ENCODE peak calls at places on chromosome X, in six cellular contexts. One of them, this sample, is unnamed.

GRCh38 chrX:66728818-66729271 is 90.0 kb upstream of the EDA2R start:
- DNase-seq in fibroblast of lung: peak; percentile 44
- DNase-seq in neural progenitor cell: peak; percentile 75
- DNase-seq in PC-3: peak; percentile 39
- DNase-seq in keratinocyte: no peak
- DNase-seq in hepatocyte: peak; percentile 72
- DNase-seq in this sample: peak; percentile 56

GRCh38 chrX:67587946-67588624 is 44.3 kb downstream of the AR start:
- DNase-seq in PC-3: no peak
- DNase-seq in keratinocyte: no peak
- DNase-seq in hepatocyte: no peak
- DNase-seq in neural progenitor cell: no peak
- DNase-seq in fibroblast of lung: peak; percentile 42
- DNase-seq in this sample: peak; percentile 43

GRCh38 chrX:41522681-41523080 is 75.5 kb downstream of the NYX start:
- DNase-seq in fibroblast of lung: no peak
- DNase-seq in hepatocyte: no peak
- DNase-seq in keratinocyte: no peak
- DNase-seq in PC-3: no peak
- DNase-seq in neural progenitor cell: no peak
- DNase-seq in this sample: no peak

GRCh38 chrX:50920132-50920531 is 9.6 kb downstream of the BMP15 start:
- DNase-seq in hepatocyte: peak; percentile 8
- DNase-seq in PC-3: peak; percentile 51
- DNase-seq in keratinocyte: no peak
- DNase-seq in neural progenitor cell: peak; percentile 22
- DNase-seq in fibroblast of lung: peak; percentile 6
- DNase-seq in this sample: no peak

GRCh38 chrX:15971696-15972095 is 117.1 kb upstream of the AP1S2 start:
- DNase-seq in keratinocyte: no peak
- DNase-seq in hepatocyte: no peak
- DNase-seq in neural progenitor cell: no peak
- DNase-seq in fibroblast of lung: no peak
- DNase-seq in PC-3: peak; percentile 6
- DNase-seq in this sample: no peak

GRCh38 chrX:108795240-108795639 is 58.9 kb upstream of the IRS4 start:
- DNase-seq in PC-3: no peak
- DNase-seq in keratinocyte: no peak
- DNase-seq in hepatocyte: no peak
- DNase-seq in neural progenitor cell: no peak
- DNase-seq in fibroblast of lung: no peak
- DNase-seq in this sample: no peak

GRCh38 chrX:22800806-22801205 is 199.0 kb upstream of the DDX53 start:
- DNase-seq in fibroblast of lung: peak; percentile 12
- DNase-seq in PC-3: peak; percentile 9
- DNase-seq in keratinocyte: no peak
- DNase-seq in hepatocyte: no peak
- DNase-seq in neural progenitor cell: no peak
- DNase-seq in this sample: no peak

GRCh38 chrX:53305996-53306937 is 24.9 kb upstream of the IQSEC2 start:
- DNase-seq in hepatocyte: no peak
- DNase-seq in keratinocyte: no peak
- DNase-seq in PC-3: no peak
- DNase-seq in fibroblast of lung: no peak
- DNase-seq in neural progenitor cell: no peak
- DNase-seq in this sample: no peak

GRCh38 chrX:154727418-154728323 is 23.2 kb downstream of the GAB3 start:
- DNase-seq in PC-3: peak; percentile 39
- DNase-seq in fibroblast of lung: peak; percentile 77
- DNase-seq in neural progenitor cell: no peak
- DNase-seq in keratinocyte: no peak
- DNase-seq in hepatocyte: no peak
- DNase-seq in this sample: no peak

GRCh38 chrX:95629737-95630136 is 1054.9 kb upstream of the DIAPH2 start:
- DNase-seq in keratinocyte: no peak
- DNase-seq in fibroblast of lung: no peak
- DNase-seq in neural progenitor cell: peak; percentile 3
- DNase-seq in PC-3: no peak
- DNase-seq in hepatocyte: no peak
- DNase-seq in this sample: no peak

GRCh38 chrX:141341341-141341740 is 99.0 kb upstream of the SPANXC start:
- DNase-seq in neural progenitor cell: no peak
- DNase-seq in fibroblast of lung: peak; percentile 88
- DNase-seq in PC-3: peak; percentile 87
- DNase-seq in keratinocyte: no peak
- DNase-seq in hepatocyte: no peak
- DNase-seq in this sample: peak; percentile 54

GRCh38 chrX:148316446-148316845 is 184.0 kb upstream of the AFF2 start:
- DNase-seq in fibroblast of lung: no peak
- DNase-seq in PC-3: no peak
- DNase-seq in keratinocyte: no peak
- DNase-seq in hepatocyte: no peak
- DNase-seq in neural progenitor cell: no peak
- DNase-seq in this sample: no peak

GRCh38 chrX:30495468-30495867 is 82.1 kb downstream of the TASL start:
- DNase-seq in hepatocyte: no peak
- DNase-seq in PC-3: no peak
- DNase-seq in fibroblast of lung: no peak
- DNase-seq in neural progenitor cell: no peak
- DNase-seq in keratinocyte: no peak
- DNase-seq in this sample: no peak

GRCh38 chrX:103157511-103158316 is 57.2 kb upstream of the BEX4 start:
- DNase-seq in keratinocyte: no peak
- DNase-seq in fibroblast of lung: peak; percentile 33
- DNase-seq in PC-3: peak; percentile 78
- DNase-seq in hepatocyte: peak; percentile 32
- DNase-seq in neural progenitor cell: peak; percentile 24
- DNase-seq in this sample: no peak

GRCh38 chrX:42531431-42531830 is 246.5 kb downstream of the PPP1R2C start:
- DNase-seq in hepatocyte: peak; percentile 36
- DNase-seq in fibroblast of lung: no peak
- DNase-seq in neural progenitor cell: no peak
- DNase-seq in PC-3: no peak
- DNase-seq in keratinocyte: no peak
- DNase-seq in this sample: no peak

GRCh38 chrX:42533761-42534160 is 244.2 kb downstream of the PPP1R2C start:
- DNase-seq in hepatocyte: no peak
- DNase-seq in PC-3: no peak
- DNase-seq in neural progenitor cell: no peak
- DNase-seq in keratinocyte: no peak
- DNase-seq in fibroblast of lung: no peak
- DNase-seq in this sample: no peak

GRCh38 chrX:42524374-42524773 is 253.6 kb downstream of the PPP1R2C start:
- DNase-seq in fibroblast of lung: peak; percentile 85
- DNase-seq in keratinocyte: peak; percentile 17
- DNase-seq in hepatocyte: no peak
- DNase-seq in neural progenitor cell: no peak
- DNase-seq in PC-3: no peak
- DNase-seq in this sample: no peak

GRCh38 chrX:42535233-42535632 is 242.7 kb downstream of the PPP1R2C start:
- DNase-seq in hepatocyte: no peak
- DNase-seq in keratinocyte: no peak
- DNase-seq in neural progenitor cell: no peak
- DNase-seq in PC-3: no peak
- DNase-seq in fibroblast of lung: no peak
- DNase-seq in this sample: no peak

GRCh38 chrX:42530027-42530426 is 247.9 kb downstream of the PPP1R2C start:
- DNase-seq in PC-3: peak; percentile 25
- DNase-seq in fibroblast of lung: peak; percentile 89
- DNase-seq in hepatocyte: peak; percentile 38
- DNase-seq in neural progenitor cell: no peak
- DNase-seq in keratinocyte: peak; percentile 38
- DNase-seq in this sample: no peak
- TF ChIP-seq CTCF in PC-3: peak; percentile 18
- TF ChIP-seq CTCF in fibroblast of lung: no peak
- TF ChIP-seq CTCF in hepatocyte: peak; percentile 37
- TF ChIP-seq CTCF in neural progenitor cell: peak; percentile 22
- TF ChIP-seq CTCF in keratinocyte: no peak
- TF ChIP-seq CTCF in this sample: peak; percentile 25

DNA sequence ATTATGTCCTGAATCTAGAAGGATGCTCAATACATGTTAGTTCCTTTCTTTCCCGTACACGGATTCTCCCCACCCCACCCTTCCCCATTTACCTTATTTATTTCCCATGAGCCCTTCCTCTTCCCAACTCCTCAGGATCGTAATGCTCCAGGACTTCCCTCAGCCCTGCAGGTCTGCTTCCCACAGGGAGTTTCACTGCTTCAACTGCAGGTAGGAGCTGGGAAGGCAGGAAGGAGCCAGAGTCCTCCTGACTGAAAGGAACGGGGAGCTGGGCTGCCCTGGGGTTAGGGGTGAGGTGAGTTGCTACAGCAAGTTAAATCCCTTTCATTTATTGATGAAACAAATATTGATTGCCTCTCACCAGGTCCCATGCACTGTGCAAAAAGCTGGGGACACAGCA is 33.2 kb downstream of the SAT1 start:
- DNase-seq in keratinocyte: no peak
- DNase-seq in PC-3: no peak
- DNase-seq in fibroblast of lung: no peak
- DNase-seq in neural progenitor cell: no peak
- DNase-seq in hepatocyte: no peak
- DNase-seq in this sample: no peak
- H2AFZ ChIP-seq in keratinocyte: no peak overlapping the region
- H2AFZ ChIP-seq in PC-3: no peak overlapping the region
- H2AFZ ChIP-seq in fibroblast of lung: no peak overlapping the region
- H2AFZ ChIP-seq in neural progenitor cell: no peak overlapping the region
- H2AFZ ChIP-seq in hepatocyte: no peak overlapping the region
- H2AFZ ChIP-seq in this sample: no peak overlapping the region

GRCh38 chrX:9396930-9397329 is 67.9 kb upstream of the TBL1X start:
- DNase-seq in fibroblast of lung: peak; percentile 71
- DNase-seq in neural progenitor cell: no peak
- DNase-seq in keratinocyte: no peak
- DNase-seq in PC-3: peak; percentile 28
- DNase-seq in hepatocyte: peak; percentile 36
- DNase-seq in this sample: no peak
- H3K9me3 ChIP-seq in fibroblast of lung: no peaks in the 10 kb centered on the region
- H3K9me3 ChIP-seq in neural progenitor cell: no peaks in the 10 kb centered on the region
- H3K9me3 ChIP-seq in keratinocyte: no peaks in the 10 kb centered on the region
- H3K9me3 ChIP-seq in PC-3: no peaks in the 10 kb centered on the region
- H3K9me3 ChIP-seq in hepatocyte: no peaks in the 10 kb centered on the region
- H3K9me3 ChIP-seq in this sample: no peaks in the 10 kb centered on the region

GRCh38 chrX:17520206-17520605 is 145.2 kb downstream of the NHS start:
- DNase-seq in neural progenitor cell: no peak
- DNase-seq in hepatocyte: no peak
- DNase-seq in keratinocyte: no peak
- DNase-seq in fibroblast of lung: peak; percentile 20
- DNase-seq in PC-3: no peak
- DNase-seq in this sample: no peak
- TF ChIP-seq CTCF in neural progenitor cell: no peak
- TF ChIP-seq CTCF in hepatocyte: no peak
- TF ChIP-seq CTCF in keratinocyte: no peak
- TF ChIP-seq CTCF in fibroblast of lung: no peak
- TF ChIP-seq CTCF in PC-3: no peak
- TF ChIP-seq CTCF in this sample: no peak

GRCh38 chrX:40205471-40205870 is 107.7 kb upstream of the BCOR start:
- DNase-seq in neural progenitor cell: peak; percentile 8
- DNase-seq in keratinocyte: no peak
- DNase-seq in PC-3: no peak
- DNase-seq in hepatocyte: no peak
- DNase-seq in fibroblast of lung: no peak
- DNase-seq in this sample: no peak
- H2AFZ ChIP-seq in neural progenitor cell: no peak overlapping the region
- H2AFZ ChIP-seq in keratinocyte: peak overlapping the region; percentile 57
- H2AFZ ChIP-seq in PC-3: no peak overlapping the region
- H2AFZ ChIP-seq in hepatocyte: no peak overlapping the region
- H2AFZ ChIP-seq in fibroblast of lung: no peak overlapping the region
- H2AFZ ChIP-seq in this sample: no peak overlapping the region

GRCh38 chrX:93177930-93178329 is 495.4 kb downstream of the NAP1L3 start:
- DNase-seq in fibroblast of lung: no peak
- DNase-seq in hepatocyte: no peak
- DNase-seq in keratinocyte: no peak
- DNase-seq in neural progenitor cell: no peak
- DNase-seq in PC-3: no peak
- DNase-seq in this sample: no peak
- H3K9me3 ChIP-seq in fibroblast of lung: no peaks in the 10 kb centered on the region
- H3K9me3 ChIP-seq in hepatocyte: no peaks in the 10 kb centered on the region
- H3K9me3 ChIP-seq in keratinocyte: peaks cover 5% of the 10 kb centered on the region
- H3K9me3 ChIP-seq in neural progenitor cell: peaks cover 9% of the 10 kb centered on the region
- H3K9me3 ChIP-seq in PC-3: no peaks in the 10 kb centered on the region
- H3K9me3 ChIP-seq in this sample: peaks cover 4% of the 10 kb centered on the region

DNA sequence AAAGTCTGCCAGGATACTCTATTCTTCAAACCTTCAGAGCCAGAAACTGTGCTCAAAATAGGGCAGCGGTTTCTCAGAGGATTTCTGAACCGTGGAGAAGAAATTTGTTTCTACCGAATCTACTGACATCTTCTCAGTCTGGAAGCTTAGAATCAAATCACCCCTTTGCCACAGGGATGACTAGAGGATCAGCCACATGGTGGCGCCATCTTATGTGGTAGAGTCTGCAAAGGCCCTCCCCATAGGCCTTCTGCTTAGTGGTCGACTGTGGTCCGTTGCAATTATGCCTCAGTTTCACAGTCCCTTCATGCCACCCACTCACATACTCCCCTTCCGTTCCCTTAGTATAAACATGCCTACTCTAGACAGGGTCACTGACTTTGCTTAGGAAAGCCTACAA is 680.7 kb upstream of the SPANXN1 start:
- DNase-seq in fibroblast of lung: no peak
- DNase-seq in keratinocyte: no peak
- DNase-seq in PC-3: no peak
- DNase-seq in neural progenitor cell: peak; percentile 53
- DNase-seq in hepatocyte: no peak
- DNase-seq in this sample: no peak
- TF ChIP-seq CTCF in fibroblast of lung: no peak
- TF ChIP-seq CTCF in keratinocyte: peak; percentile 44
- TF ChIP-seq CTCF in PC-3: peak; percentile 33
- TF ChIP-seq CTCF in neural progenitor cell: peak; percentile 48
- TF ChIP-seq CTCF in hepatocyte: no peak
- TF ChIP-seq CTCF in this sample: no peak

GRCh38 chrX:40383360-40383759 is 197.4 kb upstream of the ATP6AP2 start:
- DNase-seq in PC-3: no peak
- DNase-seq in hepatocyte: no peak
- DNase-seq in fibroblast of lung: no peak
- DNase-seq in neural progenitor cell: no peak
- DNase-seq in keratinocyte: no peak
- DNase-seq in this sample: no peak
- H2AFZ ChIP-seq in PC-3: no peak overlapping the region
- H2AFZ ChIP-seq in hepatocyte: no peak overlapping the region
- H2AFZ ChIP-seq in fibroblast of lung: no peak overlapping the region
- H2AFZ ChIP-seq in neural progenitor cell: peak overlapping the region; percentile 63
- H2AFZ ChIP-seq in keratinocyte: no peak overlapping the region
- H2AFZ ChIP-seq in this sample: no peak overlapping the region

DNA sequence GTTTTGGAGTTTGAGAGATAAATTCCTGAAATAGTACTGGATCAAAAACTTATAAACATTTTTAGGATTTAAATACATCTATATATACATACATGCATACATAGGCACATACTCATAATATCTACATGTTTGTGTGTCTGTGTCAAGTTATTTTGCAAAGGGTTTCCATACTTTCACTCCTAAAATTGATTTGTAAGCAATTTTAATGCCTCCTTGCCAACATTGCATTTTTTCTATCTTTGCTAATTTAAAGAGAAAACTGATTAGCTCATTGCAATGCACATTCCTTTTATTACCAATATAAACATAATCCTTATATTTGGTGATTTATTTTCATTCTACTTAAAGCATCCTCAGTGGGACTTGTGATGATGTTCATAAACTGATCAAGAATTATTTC is 258.3 kb downstream of the FRMPD4 start:
- DNase-seq in fibroblast of lung: no peak
- DNase-seq in hepatocyte: no peak
- DNase-seq in neural progenitor cell: no peak
- DNase-seq in PC-3: no peak
- DNase-seq in keratinocyte: no peak
- DNase-seq in this sample: no peak
- H3K9me3 ChIP-seq in fibroblast of lung: no peaks in the 10 kb centered on the region
- H3K9me3 ChIP-seq in hepatocyte: no peaks in the 10 kb centered on the region
- H3K9me3 ChIP-seq in neural progenitor cell: no peaks in the 10 kb centered on the region
- H3K9me3 ChIP-seq in PC-3: no peaks in the 10 kb centered on the region
- H3K9me3 ChIP-seq in keratinocyte: no peaks in the 10 kb centered on the region
- H3K9me3 ChIP-seq in this sample: no peaks in the 10 kb centered on the region